ENCODE peak calls at places on chromosomes 2 and 18, in ten cellular contexts. X is fibroblast of lung; D is mesothelial cell of epicardium; H is choroid plexus epithelial cell; J is heart left ventricle; K is CD4-positive, alpha-beta T cell; A is Calu3; N is psoas muscle; W is dorsolateral prefrontal cortex; R is glutamatergic neuron. U is an unnamed sample.

GRCh38 chr2:128643221-128644065 is 324.8 kb upstream of the HS6ST1 start:
- DNase-seq in X (no peak), D (no peak), H (no peak), J (no peak), K (no peak), A (no peak), N (no peak), W (no peak), R (peak; percentile 4), U (peak; percentile 29)

GRCh38 chr2:48530033-48530804 is at the start of gene STON1:
- DNase-seq in X (peak; percentile 43), D (no peak), H (peak; percentile 47), J (peak; percentile 71), K (peak; percentile 24), A (peak; percentile 10), N (peak; percentile 69), W (no peak), R (peak; percentile 55), U (peak; percentile 70)

GRCh38 chr18:76454429-76454828 is 40.6 kb downstream of the ZNF516 start:
- DNase-seq in X (peak; percentile 65), D (no peak), H (peak; percentile 41), J (no peak), K (no peak), A (no peak), N (no peak), W (no peak), R (no peak), U (no peak)

GRCh38 chr18:47174545-47175116 is 1.5 kb downstream of the IER3IP1 start:
- DNase-seq in X (no peak), D (no peak), H (peak; percentile 18), J (no peak), K (no peak), A (peak; percentile 16), N (no peak), W (no peak), R (no peak), U (no peak)

GRCh38 chr18:12843420-12844346 is 40.4 kb downstream of the PTPN2 start:
- DNase-seq in X (no peak), D (no peak), H (no peak), J (no peak), K (no peak), A (no peak), N (no peak), W (no peak), R (no peak), U (no peak)

GRCh38 chr2:212536385-212537310 is 2.0 kb downstream of the ERBB4 start:
- DNase-seq in X (no peak), D (no peak), H (no peak), J (peak; percentile 8), K (no peak), A (no peak), N (peak; percentile 36), W (no peak), R (peak; percentile 27), U (no peak)

GRCh38 chr18:31325051-31325450 is 7.1 kb downstream of the DSG1 start:
- DNase-seq in X (peak; percentile 75), D (no peak), H (peak; percentile 96), J (no peak), K (no peak), A (no peak), N (no peak), W (no peak), R (no peak), U (no peak)

GRCh38 chr2:219701847-219702634 is 74.6 kb downstream of the SLC4A3 start:
- DNase-seq in X (peak; percentile 71), D (no peak), H (no peak), J (peak; percentile 28), K (no peak), A (no peak), N (peak; percentile 78), W (no peak), R (no peak), U (no peak)

GRCh38 chr2:176392125-176392704 is 123.0 kb downstream of the MTX2 start:
- DNase-seq in X (no peak), D (no peak), H (peak; percentile 34), J (peak; percentile 7), K (no peak), A (no peak), N (no peak), W (no peak), R (no peak), U (no peak)

GRCh38 chr18:60891936-60892335 is 441.3 kb upstream of the CDH20 start:
- DNase-seq in X (no peak), D (no peak), H (no peak), J (no peak), K (no peak), A (no peak), N (no peak), W (no peak), R (no peak), U (no peak)

GRCh38 chr2:191355170-191355758 is 110.1 kb downstream of the MYO1B start:
- DNase-seq in X (no peak), D (no peak), H (no peak), J (no peak), K (no peak), A (no peak), N (no peak), W (no peak), R (no peak), U (no peak)

GRCh38 chr2:225415809-225416208 is 16.3 kb downstream of the NYAP2 start:
- DNase-seq in X (no peak), D (no peak), H (no peak), J (no peak), K (no peak), A (no peak), N (no peak), W (no peak), R (no peak), U (no peak)

GRCh38 chr2:144479138-144479537 is 40.8 kb downstream of the ZEB2 start:
- DNase-seq in X (peak; percentile 66), D (no peak), H (peak; percentile 80), J (no peak), K (no peak), A (no peak), N (no peak), W (no peak), R (no peak), U (no peak)

GRCh38 chr18:67425724-67426123 is 90.8 kb downstream of the DSEL start:
- DNase-seq in X (peak; percentile 82), D (no peak), H (peak; percentile 89), J (no peak), K (no peak), A (peak; percentile 2), N (no peak), W (no peak), R (no peak), U (no peak)

GRCh38 chr18:74447404-74448152 is 9.5 kb downstream of the DIPK1C start:
- DNase-seq in X (no peak), D (no peak), H (no peak), J (no peak), K (no peak), A (no peak), N (no peak), W (no peak), R (no peak), U (peak; percentile 54)

GRCh38 chr2:118902279-118903028 is 39.5 kb upstream of the MARCO start:
- DNase-seq in X (no peak), D (no peak), H (no peak), J (no peak), K (no peak), A (no peak), N (no peak), W (no peak), R (no peak), U (no peak)

GRCh38 chr2:174343638-174344455 is 9.1 kb downstream of the SP9 start:
- DNase-seq in X (no peak), D (no peak), H (no peak), J (no peak), K (no peak), A (no peak), N (no peak), W (no peak), R (peak; percentile 36), U (no peak)

GRCh38 chr2:227509824-227510619 is 38.1 kb downstream of the AGFG1 start:
- DNase-seq in X (peak; percentile 39), D (no peak), H (peak; percentile 53), J (no peak), K (no peak), A (no peak), N (no peak), W (no peak), R (no peak), U (no peak)

GRCh38 chr2:86081724-86082123 is 24.0 kb downstream of the POLR1A start:
- DNase-seq in X (no peak), D (no peak), H (no peak), J (no peak), K (no peak), A (no peak), N (no peak), W (no peak), R (no peak), U (no peak)
- TF ChIP-seq CTCF in X (no peak), D (no peak), H (no peak), J (no peak), K (no peak), A (no peak), N (no peak), W (no peak), R (no peak), U (no peak)

GRCh38 chr2:108092886-108093285 is 106.6 kb downstream of the SLC5A7 start:
- DNase-seq in X (no peak), D (no peak), H (no peak), J (no peak), K (no peak), A (no peak), N (no peak), W (no peak), R (no peak), U (no peak)
- TF ChIP-seq CTCF in X (no peak), D (no peak), H (no peak), J (no peak), K (no peak), A (no peak), N (no peak), W (no peak), R (no peak), U (no peak)

DNA sequence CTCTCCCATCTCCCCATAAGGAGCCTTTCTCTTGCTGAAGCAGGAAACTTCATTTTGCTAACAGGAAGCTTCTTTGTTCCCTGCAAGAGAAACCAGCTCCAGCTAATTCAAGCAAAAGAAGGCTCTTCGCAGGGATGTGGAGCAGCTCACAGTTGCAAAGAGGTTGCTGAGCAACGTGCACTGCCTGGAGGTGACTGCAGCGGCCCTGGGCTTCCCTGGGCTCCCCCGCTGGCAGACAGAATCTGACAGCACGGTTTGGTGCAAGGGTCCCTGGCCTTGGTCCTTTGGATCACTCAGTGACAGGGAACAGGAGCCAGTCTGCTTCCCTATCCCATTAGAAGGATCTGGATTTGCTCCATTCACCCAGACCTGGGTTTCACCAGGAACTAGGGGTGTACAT is 25.8 kb downstream of the GPR55 start:
- DNase-seq in X (no peak), D (no peak), H (no peak), J (no peak), K (no peak), A (no peak), N (no peak), W (no peak), R (no peak), U (peak; percentile 60)
- TF ChIP-seq CTCF in X (no peak), D (no peak), H (no peak), J (no peak), K (no peak), A (no peak), N (no peak), W (no peak), R (no peak), U (no peak)

DNA sequence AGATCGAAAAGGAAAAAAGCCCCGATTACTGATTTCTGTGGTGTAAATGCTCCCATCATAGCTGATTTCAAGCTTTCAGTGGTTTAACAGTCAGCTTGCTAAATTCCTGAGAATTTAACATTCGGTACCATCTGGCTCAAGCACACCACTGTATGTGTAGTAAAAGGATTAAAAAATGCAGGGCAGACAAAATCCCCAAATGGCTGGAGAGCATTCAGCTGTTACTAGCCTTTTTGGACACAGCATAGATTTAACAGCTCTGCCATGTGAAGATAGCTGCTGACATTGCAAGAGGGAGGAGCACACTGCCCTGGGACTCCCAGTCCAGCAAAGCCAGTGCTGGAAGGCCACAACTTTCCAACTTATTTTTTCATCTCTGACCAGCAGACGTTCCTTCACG is 65.3 kb upstream of the RGPD5 start:
- DNase-seq in X (peak; percentile 25), D (no peak), H (peak; percentile 6), J (no peak), K (no peak), A (no peak), N (no peak), W (no peak), R (no peak), U (peak; percentile 3)
- TF ChIP-seq CTCF in X (no peak), D (no peak), H (no peak), J (no peak), K (no peak), A (no peak), N (no peak), W (no peak), R (no peak), U (no peak)

U was measured in type B pancreatic cell.